ENCODE peak calls at places on chromosomes 12 and 14, in four cellular contexts. One of them, this sample, is unnamed.

GRCh38 chr14:34065222-34065621 is 114.3 kb upstream of the EGLN3 start:
- DNase-seq in Panc1: no peak
- DNase-seq in hepatocyte: no peak
- DNase-seq in cardiac muscle cell: no peak
- DNase-seq in this sample: no peak

GRCh38 chr14:26738571-26738970 is 140.7 kb upstream of the NOVA1 start:
- DNase-seq in cardiac muscle cell: peak
- DNase-seq in Panc1: no peak
- DNase-seq in hepatocyte: no peak
- DNase-seq in this sample: no peak

GRCh38 chr14:78254911-78255431 is 84.8 kb downstream of the NRXN3 start:
- DNase-seq in cardiac muscle cell: peak
- DNase-seq in Panc1: no peak
- DNase-seq in hepatocyte: no peak
- DNase-seq in this sample: no peak

GRCh38 chr12:22481557-22482104 is 62.7 kb downstream of the C2CD5 start:
- DNase-seq in Panc1: no peak
- DNase-seq in cardiac muscle cell: no peak
- DNase-seq in hepatocyte: no peak
- DNase-seq in this sample: no peak

GRCh38 chr14:105077649-105077995 is 12.4 kb upstream of the GPR132 start:
- DNase-seq in Panc1: no peak
- DNase-seq in cardiac muscle cell: no peak
- DNase-seq in hepatocyte: no peak
- DNase-seq in this sample: no peak

GRCh38 chr12:106227641-106228319 is 20.0 kb downstream of the CKAP4 start:
- DNase-seq in Panc1: no peak
- DNase-seq in cardiac muscle cell: peak
- DNase-seq in hepatocyte: peak
- DNase-seq in this sample: no peak

GRCh38 chr12:52896190-52897100 is 8.4 kb downstream of the KRT8 start:
- DNase-seq in Panc1: no peak
- DNase-seq in cardiac muscle cell: no peak
- DNase-seq in hepatocyte: peak
- DNase-seq in this sample: no peak

GRCh38 chr12:70157099-70157498 is 86.1 kb upstream of the CNOT2 start:
- DNase-seq in hepatocyte: no peak
- DNase-seq in cardiac muscle cell: no peak
- DNase-seq in Panc1: no peak
- DNase-seq in this sample: no peak

GRCh38 chr12:6535960-6536847 is 1.9 kb downstream of the GAPDH start:
- DNase-seq in hepatocyte: no peak
- DNase-seq in cardiac muscle cell: no peak
- DNase-seq in Panc1: no peak
- DNase-seq in this sample: no peak

GRCh38 chr12:68587448-68587873 is 23.2 kb upstream of the RAP1B start:
- DNase-seq in cardiac muscle cell: no peak
- DNase-seq in hepatocyte: no peak
- DNase-seq in Panc1: no peak
- DNase-seq in this sample: no peak

GRCh38 chr14:35390577-35391387 is 13.8 kb downstream of the NFKBIA start:
- DNase-seq in hepatocyte: no peak
- DNase-seq in cardiac muscle cell: no peak
- DNase-seq in Panc1: no peak
- DNase-seq in this sample: no peak

GRCh38 chr12:89993632-89994031 is 285.0 kb upstream of the ATP2B1 start:
- DNase-seq in Panc1: no peak
- DNase-seq in hepatocyte: no peak
- DNase-seq in cardiac muscle cell: no peak
- DNase-seq in this sample: no peak

GRCh38 chr12:68224613-68225285 is 861 bp downstream of the IL26 start:
- DNase-seq in hepatocyte: no peak
- DNase-seq in Panc1: no peak
- DNase-seq in cardiac muscle cell: peak
- DNase-seq in this sample: no peak

GRCh38 chr14:32933943-32934890 is 4.5 kb upstream of the NPAS3 start:
- DNase-seq in hepatocyte: peak
- DNase-seq in cardiac muscle cell: peak
- DNase-seq in Panc1: no peak
- DNase-seq in this sample: peak

GRCh38 chr14:59317782-59318505 is 129.5 kb downstream of the DAAM1 start:
- DNase-seq in cardiac muscle cell: no peak
- DNase-seq in Panc1: no peak
- DNase-seq in hepatocyte: no peak
- DNase-seq in this sample: no peak

GRCh38 chr14:32472512-32473472 is 143.7 kb downstream of the AKAP6 start:
- DNase-seq in Panc1: no peak
- DNase-seq in cardiac muscle cell: peak
- DNase-seq in hepatocyte: no peak
- DNase-seq in this sample: no peak

GRCh38 chr12:52798003-52798670 is 2.2 kb upstream of the KRT3 start:
- DNase-seq in hepatocyte: no peak
- DNase-seq in cardiac muscle cell: no peak
- DNase-seq in Panc1: no peak
- DNase-seq in this sample: no peak

GRCh38 chr12:48973992-48974673 is 2.6 kb upstream of the WNT10B start:
- DNase-seq in cardiac muscle cell: peak
- DNase-seq in Panc1: no peak
- DNase-seq in hepatocyte: peak
- DNase-seq in this sample: peak

GRCh38 chr12:29032431-29032830 is 116.6 kb upstream of the FAR2 start:
- DNase-seq in hepatocyte: no peak
- DNase-seq in cardiac muscle cell: no peak
- DNase-seq in Panc1: no peak
- DNase-seq in this sample: no peak

GRCh38 chr12:5000204-5000603 is 43.5 kb upstream of the KCNA5 start:
- DNase-seq in cardiac muscle cell: no peak
- DNase-seq in hepatocyte: no peak
- DNase-seq in Panc1: no peak
- DNase-seq in this sample: peak

GRCh38 chr14:47438650-47439140 is 236.7 kb downstream of the MDGA2 start:
- DNase-seq in hepatocyte: no peak
- DNase-seq in cardiac muscle cell: peak
- DNase-seq in Panc1: no peak
- DNase-seq in this sample: no peak

GRCh38 chr12:56377310-56377988 is 14.8 kb upstream of the APOF start:
- DNase-seq in Panc1: no peak
- DNase-seq in cardiac muscle cell: no peak
- DNase-seq in hepatocyte: peak
- DNase-seq in this sample: no peak

GRCh38 chr12:39123580-39123979 is 218.2 kb upstream of the CPNE8 start:
- DNase-seq in cardiac muscle cell: no peak
- DNase-seq in hepatocyte: no peak
- DNase-seq in Panc1: no peak
- DNase-seq in this sample: no peak

GRCh38 chr12:27330846-27331245 is 1.8 kb upstream of the BMAL2 start:
- DNase-seq in cardiac muscle cell: peak
- DNase-seq in Panc1: no peak
- DNase-seq in hepatocyte: no peak
- DNase-seq in this sample: no peak

GRCh38 chr14:38554046-38554445 is 298.2 kb upstream of the CLEC14A start:
- DNase-seq in cardiac muscle cell: no peak
- DNase-seq in Panc1: no peak
- DNase-seq in hepatocyte: no peak
- DNase-seq in this sample: no peak

GRCh38 chr12:21697829-21698630 is 40.4 kb upstream of the LDHB start:
- DNase-seq in hepatocyte: peak
- DNase-seq in cardiac muscle cell: peak
- DNase-seq in Panc1: no peak
- DNase-seq in this sample: no peak

GRCh38 chr14:88631091-88631490 is 68.3 kb downstream of the ZC3H14 start:
- DNase-seq in Panc1: no peak
- DNase-seq in cardiac muscle cell: no peak
- DNase-seq in hepatocyte: no peak
- DNase-seq in this sample: no peak
- H3K27ac ChIP-seq in Panc1: no peak
- H3K27ac ChIP-seq in cardiac muscle cell: no peak
- H3K27ac ChIP-seq in hepatocyte: peak
- H3K27ac ChIP-seq in this sample: no peak

GRCh38 chr12:131551675-131552074 is 159.2 kb upstream of the SFSWAP start:
- DNase-seq in cardiac muscle cell: no peak
- DNase-seq in hepatocyte: no peak
- DNase-seq in Panc1: no peak
- DNase-seq in this sample: no peak

GRCh38 chr12:131542351-131542750 is 168.5 kb upstream of the SFSWAP start:
- DNase-seq in Panc1: no peak
- DNase-seq in cardiac muscle cell: no peak
- DNase-seq in hepatocyte: no peak
- DNase-seq in this sample: no peak

GRCh38 chr12:131543040-131543439 is 167.8 kb upstream of the SFSWAP start:
- DNase-seq in Panc1: no peak
- DNase-seq in hepatocyte: no peak
- DNase-seq in cardiac muscle cell: no peak
- DNase-seq in this sample: no peak

GRCh38 chr12:131552167-131552863 is 158.6 kb upstream of the SFSWAP start:
- DNase-seq in cardiac muscle cell: no peak
- DNase-seq in Panc1: no peak
- DNase-seq in hepatocyte: no peak
- DNase-seq in this sample: no peak

DNA sequence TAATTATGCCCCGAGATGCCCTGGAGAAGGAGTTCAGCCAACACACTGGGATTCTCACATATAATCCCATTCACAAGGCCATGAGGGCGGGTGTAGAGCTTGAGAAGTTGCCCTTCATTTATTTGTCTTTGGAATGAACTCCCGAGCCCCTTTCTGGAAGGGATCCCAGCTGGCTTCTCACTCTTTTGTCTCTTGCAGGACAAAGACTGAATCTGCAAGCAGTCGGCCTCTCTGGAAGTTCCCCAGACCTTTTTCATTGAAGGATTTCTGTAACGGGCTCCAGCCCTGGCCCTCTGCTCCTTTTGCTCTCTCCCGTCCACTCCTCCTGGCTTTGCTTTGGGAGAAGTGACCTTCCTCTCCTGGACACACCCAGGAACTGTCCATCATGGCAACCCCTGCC is 163.3 kb upstream of the SFSWAP start:
- DNase-seq in Panc1: no peak
- DNase-seq in hepatocyte: no peak
- DNase-seq in cardiac muscle cell: no peak
- DNase-seq in this sample: no peak
- TF ChIP-seq CTCF in Panc1: no peak
- TF ChIP-seq CTCF in hepatocyte: no peak
- TF ChIP-seq CTCF in cardiac muscle cell: no peak
- TF ChIP-seq CTCF in this sample: no peak

DNA sequence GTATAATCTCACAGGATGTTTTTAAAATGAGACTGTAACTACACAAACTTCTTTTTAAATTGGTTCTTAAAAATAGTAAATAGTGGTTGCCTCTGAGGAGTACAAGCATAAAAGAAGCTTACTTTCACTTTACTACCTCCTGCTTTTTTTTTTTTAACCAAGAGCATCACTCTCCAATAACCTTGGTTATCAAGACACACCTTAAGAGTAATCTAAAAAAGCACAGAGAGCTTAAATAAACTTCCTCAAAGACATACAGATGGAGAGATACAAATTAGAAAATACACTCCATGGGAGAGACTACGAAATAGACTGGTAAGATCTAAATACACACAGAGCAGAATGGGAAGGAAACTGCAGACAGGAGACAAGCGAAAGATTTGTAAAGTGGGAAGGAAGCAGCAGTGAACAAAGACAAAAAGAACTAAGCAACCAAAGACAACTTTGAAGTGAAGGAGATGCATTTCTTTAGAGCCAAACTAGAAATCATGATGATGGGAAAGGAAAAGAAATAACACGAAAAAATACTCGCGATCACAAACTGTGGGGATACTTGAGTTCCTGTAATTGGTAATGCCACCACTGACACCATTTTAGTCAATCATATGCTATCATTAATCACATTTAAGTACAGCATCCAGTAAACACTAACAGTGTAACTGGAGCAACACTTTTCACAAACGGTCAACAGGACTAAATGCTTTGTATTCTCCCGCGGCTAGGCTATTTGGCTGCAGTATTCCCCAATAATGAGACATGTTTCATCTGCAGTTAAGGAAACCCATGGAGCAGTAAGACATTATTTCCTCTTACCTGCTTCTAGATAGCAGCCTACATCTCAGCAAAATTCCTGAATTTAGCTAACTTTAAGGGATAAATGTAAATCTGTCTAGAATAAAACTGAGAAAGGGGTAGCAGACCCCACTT is 8.2 kb downstream of the SINHCAF start:
- DNase-seq in cardiac muscle cell: peak
- DNase-seq in hepatocyte: no peak
- DNase-seq in Panc1: no peak
- DNase-seq in this sample: no peak
- H3K4me3 ChIP-seq in cardiac muscle cell: peak
- H3K4me3 ChIP-seq in hepatocyte: peak
- H3K4me3 ChIP-seq in Panc1: peak
- H3K4me3 ChIP-seq in this sample: no peak

DNA sequence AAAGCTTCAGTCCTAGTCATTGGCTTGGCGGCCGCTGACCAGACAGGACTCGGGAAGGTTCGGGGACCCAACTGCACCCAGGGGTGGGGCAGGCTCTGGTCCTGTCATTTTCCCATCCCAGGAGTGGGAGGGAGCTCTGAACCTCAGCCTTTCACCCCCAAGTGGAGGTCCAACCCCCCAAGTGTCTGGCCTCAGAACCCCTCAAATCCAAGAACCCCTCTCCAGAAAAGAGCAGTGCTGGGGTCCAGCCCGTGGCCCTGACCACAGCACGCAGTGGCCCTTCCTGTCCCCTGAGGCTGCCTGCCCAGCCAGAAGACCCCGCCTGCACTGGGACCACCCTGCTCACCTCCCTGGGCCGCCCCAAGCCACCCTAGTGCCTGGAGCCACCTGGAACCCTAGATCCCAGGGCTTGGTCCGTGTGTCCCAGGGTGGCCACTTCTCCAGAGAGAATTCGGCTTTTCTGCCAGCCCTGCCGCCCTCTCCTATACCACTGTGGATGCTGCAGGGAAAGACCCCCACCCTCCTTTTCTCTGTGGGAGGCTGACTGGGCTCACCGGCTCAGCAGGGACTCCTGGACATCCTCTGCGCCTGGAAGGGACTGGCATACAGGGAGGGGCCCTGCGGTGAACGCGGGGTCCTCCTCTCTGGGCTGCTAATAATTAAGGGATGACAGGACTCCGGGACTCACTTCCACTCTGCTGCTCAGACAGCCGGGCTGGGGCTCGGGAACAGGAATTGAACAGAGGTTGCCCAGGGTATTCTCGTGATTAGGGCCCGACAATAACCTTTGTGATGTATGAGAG is 326.9 kb upstream of the SFSWAP start:
- DNase-seq in cardiac muscle cell: no peak
- DNase-seq in hepatocyte: no peak
- DNase-seq in Panc1: no peak
- DNase-seq in this sample: no peak
- H3K27ac ChIP-seq in cardiac muscle cell: no peak
- H3K27ac ChIP-seq in hepatocyte: no peak
- H3K27ac ChIP-seq in Panc1: no peak
- H3K27ac ChIP-seq in this sample: no peak

DNA sequence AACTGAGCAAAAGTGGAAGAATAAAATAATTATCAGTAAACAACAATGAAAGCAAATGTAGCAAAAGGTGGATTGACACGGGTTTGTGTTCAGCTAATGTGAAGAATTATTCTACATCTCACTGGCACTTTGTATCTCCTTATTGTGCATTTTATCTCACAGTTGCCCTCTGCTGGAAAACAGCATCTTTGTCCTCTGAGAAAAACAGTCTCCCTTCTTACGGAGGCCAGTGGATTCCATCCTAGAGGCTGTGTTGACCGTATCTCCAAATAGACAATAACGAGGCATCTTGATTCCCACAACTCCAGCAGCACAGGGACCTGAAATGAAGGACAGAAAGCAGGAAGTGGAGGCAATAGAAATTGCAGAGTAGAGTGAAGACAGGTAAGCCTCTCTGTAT is 51.3 kb upstream of the PLBD1 start:
- DNase-seq in Panc1: no peak
- DNase-seq in cardiac muscle cell: peak
- DNase-seq in hepatocyte: no peak
- DNase-seq in this sample: peak
- TF ChIP-seq CTCF in Panc1: peak
- TF ChIP-seq CTCF in cardiac muscle cell: peak
- TF ChIP-seq CTCF in hepatocyte: peak
- TF ChIP-seq CTCF in this sample: peak